ENCODE peak calls at places on chromosomes 6 and 20, in six cellular contexts. One of them, this sample, is unnamed.

GRCh38 chr6:100376103-100376502 is 88.6 kb downstream of the SIM1 start:
- DNase-seq in hepatocyte: no peak
- DNase-seq in HFF-Myc: no peak
- DNase-seq in neural progenitor cell: peak; percentile 15
- DNase-seq in neural crest cell: no peak
- DNase-seq in WTC11: no peak
- DNase-seq in this sample: no peak

GRCh38 chr20:53943522-53944291 is 126.7 kb downstream of the BCAS1 start:
- DNase-seq in hepatocyte: no peak
- DNase-seq in WTC11: no peak
- DNase-seq in HFF-Myc: no peak
- DNase-seq in neural crest cell: no peak
- DNase-seq in neural progenitor cell: no peak
- DNase-seq in this sample: peak; percentile 61

GRCh38 chr6:148140772-148141557 is 201.7 kb upstream of the SASH1 start:
- DNase-seq in neural progenitor cell: no peak
- DNase-seq in WTC11: no peak
- DNase-seq in neural crest cell: no peak
- DNase-seq in hepatocyte: no peak
- DNase-seq in HFF-Myc: no peak
- DNase-seq in this sample: no peak

GRCh38 chr6:158564243-158565121 is 4.6 kb downstream of the TMEM181 start:
- DNase-seq in neural progenitor cell: no peak
- DNase-seq in WTC11: no peak
- DNase-seq in hepatocyte: no peak
- DNase-seq in HFF-Myc: no peak
- DNase-seq in neural crest cell: no peak
- DNase-seq in this sample: no peak

GRCh38 chr6:113719056-113719455 is 138.1 kb upstream of the MARCKS start:
- DNase-seq in hepatocyte: peak; percentile 62
- DNase-seq in HFF-Myc: no peak
- DNase-seq in neural crest cell: no peak
- DNase-seq in WTC11: no peak
- DNase-seq in neural progenitor cell: no peak
- DNase-seq in this sample: no peak

GRCh38 chr20:61693055-61693600 is 372.6 kb downstream of the TAF4 start:
- DNase-seq in HFF-Myc: no peak
- DNase-seq in neural crest cell: no peak
- DNase-seq in hepatocyte: no peak
- DNase-seq in neural progenitor cell: no peak
- DNase-seq in WTC11: no peak
- DNase-seq in this sample: no peak

GRCh38 chr6:291697-292505 is at the start of gene DUSP22:
- DNase-seq in neural progenitor cell: peak; percentile 93
- DNase-seq in hepatocyte: peak; percentile 96
- DNase-seq in HFF-Myc: no peak
- DNase-seq in neural crest cell: peak; percentile 68
- DNase-seq in WTC11: peak; percentile 81
- DNase-seq in this sample: peak; percentile 85

GRCh38 chr20:8389381-8390368 is 257.6 kb downstream of the PLCB1 start:
- DNase-seq in WTC11: no peak
- DNase-seq in neural progenitor cell: peak; percentile 63
- DNase-seq in neural crest cell: no peak
- DNase-seq in HFF-Myc: peak; percentile 33
- DNase-seq in hepatocyte: peak; percentile 66
- DNase-seq in this sample: no peak

GRCh38 chr6:169529931-169530761 is 171.7 kb downstream of the WDR27 start:
- DNase-seq in hepatocyte: no peak
- DNase-seq in neural progenitor cell: no peak
- DNase-seq in WTC11: no peak
- DNase-seq in HFF-Myc: peak; percentile 36
- DNase-seq in neural crest cell: no peak
- DNase-seq in this sample: no peak

GRCh38 chr6:111809264-111809663 is 64.0 kb downstream of the FYN start:
- DNase-seq in neural crest cell: no peak
- DNase-seq in neural progenitor cell: no peak
- DNase-seq in hepatocyte: no peak
- DNase-seq in HFF-Myc: peak; percentile 43
- DNase-seq in WTC11: no peak
- DNase-seq in this sample: no peak

GRCh38 chr6:157650261-157650640 is 172.8 kb upstream of the SNX9 start:
- DNase-seq in hepatocyte: no peak
- DNase-seq in HFF-Myc: no peak
- DNase-seq in neural crest cell: no peak
- DNase-seq in neural progenitor cell: no peak
- DNase-seq in WTC11: no peak
- DNase-seq in this sample: no peak

GRCh38 chr20:3686867-3687321 is 5.1 kb upstream of the ADAM33 start:
- DNase-seq in hepatocyte: peak; percentile 58
- DNase-seq in neural crest cell: no peak
- DNase-seq in WTC11: no peak
- DNase-seq in neural progenitor cell: no peak
- DNase-seq in HFF-Myc: peak; percentile 83
- DNase-seq in this sample: no peak

GRCh38 chr20:35871311-35871771 is 83.0 kb downstream of the SCAND1 start:
- DNase-seq in WTC11: no peak
- DNase-seq in neural progenitor cell: no peak
- DNase-seq in neural crest cell: no peak
- DNase-seq in HFF-Myc: no peak
- DNase-seq in hepatocyte: no peak
- DNase-seq in this sample: no peak

GRCh38 chr6:154498340-154498934 is 12.0 kb downstream of the CNKSR3 start:
- DNase-seq in hepatocyte: no peak
- DNase-seq in neural crest cell: no peak
- DNase-seq in WTC11: no peak
- DNase-seq in neural progenitor cell: no peak
- DNase-seq in HFF-Myc: no peak
- DNase-seq in this sample: no peak

GRCh38 chr20:60101894-60102281 is 143.7 kb downstream of the CDH26 start:
- DNase-seq in WTC11: no peak
- DNase-seq in HFF-Myc: no peak
- DNase-seq in neural progenitor cell: no peak
- DNase-seq in hepatocyte: no peak
- DNase-seq in neural crest cell: no peak
- DNase-seq in this sample: no peak

GRCh38 chr6:36780517-36781210 is 58.6 kb downstream of the CPNE5 start:
- DNase-seq in WTC11: no peak
- DNase-seq in neural crest cell: no peak
- DNase-seq in hepatocyte: peak; percentile 61
- DNase-seq in HFF-Myc: no peak
- DNase-seq in neural progenitor cell: no peak
- DNase-seq in this sample: no peak

GRCh38 chr6:146546440-146546839 is 2.8 kb downstream of the RAB32 start:
- DNase-seq in neural crest cell: no peak
- DNase-seq in hepatocyte: peak; percentile 44
- DNase-seq in WTC11: no peak
- DNase-seq in HFF-Myc: no peak
- DNase-seq in neural progenitor cell: no peak
- DNase-seq in this sample: no peak

GRCh38 chr6:71510057-71510713 is 221.6 kb downstream of the OGFRL1 start:
- DNase-seq in WTC11: peak; percentile 51
- DNase-seq in hepatocyte: peak; percentile 63
- DNase-seq in neural crest cell: no peak
- DNase-seq in HFF-Myc: peak; percentile 72
- DNase-seq in neural progenitor cell: peak; percentile 46
- DNase-seq in this sample: peak; percentile 39

GRCh38 chr6:105192707-105193465 is 13.1 kb upstream of the POPDC3 start:
- DNase-seq in HFF-Myc: no peak
- DNase-seq in hepatocyte: no peak
- DNase-seq in neural progenitor cell: no peak
- DNase-seq in neural crest cell: no peak
- DNase-seq in WTC11: no peak
- DNase-seq in this sample: no peak

GRCh38 chr6:33201147-33201545 is 479 bp downstream of the SLC39A7 start:
- DNase-seq in neural crest cell: no peak
- DNase-seq in hepatocyte: no peak
- DNase-seq in WTC11: no peak
- DNase-seq in neural progenitor cell: no peak
- DNase-seq in HFF-Myc: no peak
- DNase-seq in this sample: no peak
- TF ChIP-seq CTCF in neural crest cell: peak; percentile 21
- TF ChIP-seq CTCF in hepatocyte: no peak
- TF ChIP-seq CTCF in WTC11: no peak
- TF ChIP-seq CTCF in neural progenitor cell: no peak
- TF ChIP-seq CTCF in HFF-Myc: no peak
- TF ChIP-seq CTCF in this sample: no peak

GRCh38 chr6:69868252-69868804 is 2.0 kb downstream of the COL19A1 start:
- DNase-seq in neural crest cell: no peak
- DNase-seq in WTC11: no peak
- DNase-seq in hepatocyte: no peak
- DNase-seq in HFF-Myc: no peak
- DNase-seq in neural progenitor cell: no peak
- DNase-seq in this sample: no peak

GRCh38 chr6:69865126-69865525 is 1.2 kb upstream of the COL19A1 start:
- DNase-seq in neural progenitor cell: no peak
- DNase-seq in neural crest cell: no peak
- DNase-seq in HFF-Myc: peak; percentile 2
- DNase-seq in WTC11: no peak
- DNase-seq in hepatocyte: no peak
- DNase-seq in this sample: no peak

GRCh38 chr6:69866351-69867074 is at the start of gene COL19A1:
- DNase-seq in WTC11: peak; percentile 52
- DNase-seq in neural progenitor cell: peak; percentile 56
- DNase-seq in hepatocyte: peak; percentile 35
- DNase-seq in neural crest cell: peak; percentile 18
- DNase-seq in HFF-Myc: no peak
- DNase-seq in this sample: no peak

GRCh38 chr6:69868961-69869360 is 2.6 kb downstream of the COL19A1 start:
- DNase-seq in HFF-Myc: no peak
- DNase-seq in neural crest cell: no peak
- DNase-seq in WTC11: no peak
- DNase-seq in hepatocyte: no peak
- DNase-seq in neural progenitor cell: peak; percentile 6
- DNase-seq in this sample: no peak

DNA sequence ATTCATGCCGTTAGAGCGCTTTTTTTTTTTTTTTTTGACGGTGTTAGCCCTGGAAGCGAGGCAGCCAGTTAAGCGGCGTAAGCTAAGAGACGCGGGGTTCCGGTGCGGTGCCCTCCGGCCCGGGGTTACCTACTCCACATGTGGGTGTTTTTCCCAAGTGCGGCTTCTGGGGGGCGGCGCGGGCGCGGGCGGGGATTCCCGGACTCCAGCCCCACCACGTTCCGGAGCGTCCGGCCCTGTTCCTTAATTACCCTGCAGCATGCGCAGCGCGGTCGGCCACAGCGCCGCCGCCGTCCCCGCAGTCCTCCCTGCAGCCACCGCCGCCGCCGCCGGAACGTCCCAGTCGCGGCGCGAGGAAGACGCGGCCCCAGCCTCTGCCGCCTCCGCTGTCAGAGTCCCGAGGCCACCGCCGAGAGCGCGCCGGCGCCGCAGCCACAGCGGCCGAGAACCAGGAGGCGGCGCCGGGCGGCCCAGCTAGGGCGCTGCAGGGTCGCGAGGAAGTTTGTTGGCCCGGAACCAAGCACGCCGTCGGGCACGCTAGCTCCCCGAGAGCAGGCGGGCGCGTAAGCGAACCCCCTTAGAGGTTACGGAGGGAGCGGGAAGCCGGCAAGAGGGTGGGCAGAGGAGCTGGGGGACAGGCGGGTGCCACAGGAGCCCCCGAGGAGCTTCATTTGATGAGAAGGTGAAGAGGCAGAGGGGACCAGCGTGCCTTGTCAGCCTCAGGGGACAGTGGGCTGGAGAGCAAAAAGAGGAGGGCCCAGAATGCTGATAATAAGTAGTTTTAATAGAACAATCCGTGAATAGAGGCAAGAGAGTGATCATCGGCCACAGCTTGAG is 937 bp downstream of the COL19A1 start:
- DNase-seq in neural crest cell: peak; percentile 65
- DNase-seq in hepatocyte: peak; percentile 84
- DNase-seq in neural progenitor cell: peak; percentile 90
- DNase-seq in WTC11: peak; percentile 68
- DNase-seq in HFF-Myc: no peak
- DNase-seq in this sample: peak; percentile 79
- TF ChIP-seq CTCF in neural crest cell: peak; percentile 45
- TF ChIP-seq CTCF in hepatocyte: peak; percentile 27
- TF ChIP-seq CTCF in neural progenitor cell: peak; percentile 40
- TF ChIP-seq CTCF in WTC11: no peak
- TF ChIP-seq CTCF in HFF-Myc: no peak
- TF ChIP-seq CTCF in this sample: no peak

GRCh38 chr20:57526067-57526884 is 1.3 kb upstream of the CTCFL start:
- DNase-seq in neural progenitor cell: peak; percentile 28
- DNase-seq in HFF-Myc: no peak
- DNase-seq in hepatocyte: no peak
- DNase-seq in WTC11: peak; percentile 70
- DNase-seq in neural crest cell: no peak
- DNase-seq in this sample: no peak
- TF ChIP-seq CTCF in neural progenitor cell: peak; percentile 36
- TF ChIP-seq CTCF in HFF-Myc: peak; percentile 25
- TF ChIP-seq CTCF in hepatocyte: no peak
- TF ChIP-seq CTCF in WTC11: no peak
- TF ChIP-seq CTCF in neural crest cell: no peak
- TF ChIP-seq CTCF in this sample: no peak

GRCh38 chr6:151546941-151547659 is 53.3 kb downstream of the CCDC170 start:
- DNase-seq in neural crest cell: no peak
- DNase-seq in neural progenitor cell: no peak
- DNase-seq in hepatocyte: no peak
- DNase-seq in HFF-Myc: no peak
- DNase-seq in WTC11: peak; percentile 28
- DNase-seq in this sample: no peak
- TF ChIP-seq CTCF in neural crest cell: no peak
- TF ChIP-seq CTCF in neural progenitor cell: peak; percentile 4
- TF ChIP-seq CTCF in hepatocyte: no peak
- TF ChIP-seq CTCF in HFF-Myc: peak; percentile 9
- TF ChIP-seq CTCF in WTC11: no peak
- TF ChIP-seq CTCF in this sample: no peak

This sample was measured in mesothelial cell of epicardium.